ENCODE peak calls at places on chromosomes 13 and 19, in eight cellular contexts. G is A549, Q is HepG2, M is WTC11, H is K562, W is HCT116, X is endothelial cell of umbilical vein, D is GM12878. R is an unnamed sample.

GRCh38 chr19:16888629-16889371 is at the start of gene F2RL3:
- DNase-seq in M (no peak), X (peak; percentile 73), W (no peak), D (no peak), H (peak; percentile 81), G (no peak), Q (no peak), R (peak; percentile 71)

GRCh38 chr13:50098693-50099092 is 83.4 kb downstream of the KCNRG start:
- DNase-seq in G (no peak), H (no peak), D (no peak), Q (no peak), W (no peak), M (no peak), X (no peak), R (no peak)

GRCh38 chr19:15570420-15570819 is 44.6 kb upstream of the CYP4F8 start:
- DNase-seq in X (no peak), M (no peak), H (no peak), D (no peak), G (no peak), Q (no peak), W (no peak), R (no peak)

GRCh38 chr13:29849071-29849541 is 1.3 kb downstream of the UBL3 start:
- DNase-seq in D (no peak), Q (peak; percentile 13), X (peak; percentile 52), M (no peak), W (no peak), G (no peak), H (no peak), R (peak; percentile 38)

GRCh38 chr19:5803752-5804515 is 933 bp upstream of the NRTN start:
- DNase-seq in M (peak; percentile 99), G (peak; percentile 83), H (peak; percentile 97), W (peak; percentile 78), X (peak; percentile 89), D (peak; percentile 39), Q (peak; percentile 83), R (peak; percentile 99)

GRCh38 chr13:104984296-104984818 is 1551.1 kb downstream of the EFNB2 start:
- DNase-seq in X (peak; percentile 92), D (peak; percentile 92), G (no peak), M (no peak), H (no peak), Q (no peak), W (no peak), R (peak; percentile 8)

GRCh38 chr13:112576191-112576590 is 11.8 kb downstream of the TUBGCP3 start:
- DNase-seq in X (no peak), W (no peak), D (no peak), H (no peak), M (no peak), Q (no peak), G (no peak), R (no peak)

GRCh38 chr19:34316741-34317241 is 48.2 kb upstream of the GPI start:
- DNase-seq in M (no peak), X (peak; percentile 62), Q (no peak), W (peak; percentile 4), D (no peak), G (peak; percentile 43), H (peak; percentile 30), R (no peak)

GRCh38 chr19:51127755-51128154 is 3.0 kb downstream of the SIGLEC9 start:
- DNase-seq in Q (no peak), W (no peak), M (no peak), G (no peak), D (no peak), X (no peak), H (peak; percentile 31), R (no peak)

GRCh38 chr13:68428292-68428691 is 1198.2 kb upstream of the PCDH9 start:
- DNase-seq in W (no peak), G (no peak), X (no peak), Q (peak; percentile 6), D (no peak), H (no peak), M (no peak), R (no peak)

GRCh38 chr13:43640476-43640875 is 146.3 kb downstream of the ENOX1 start:
- DNase-seq in M (no peak), D (no peak), G (no peak), X (no peak), Q (no peak), W (no peak), H (no peak), R (no peak)

GRCh38 chr19:46607441-46607841 is 6.3 kb downstream of the CALM3 start:
- DNase-seq in M (peak; percentile 5), D (no peak), H (no peak), G (no peak), Q (no peak), W (no peak), X (no peak), R (peak; percentile 6)

GRCh38 chr19:46606681-46607440 is 5.7 kb downstream of the CALM3 start:
- DNase-seq in D (no peak), H (no peak), M (peak; percentile 3), G (no peak), Q (no peak), X (no peak), W (no peak), R (peak; percentile 4)

GRCh38 chr19:46608581-46609345 is 7.6 kb downstream of the CALM3 start:
- DNase-seq in Q (no peak), G (no peak), D (no peak), W (no peak), H (no peak), M (peak; percentile 4), X (no peak), R (peak; percentile 5)

GRCh38 chr19:46609511-46610412 is 8.6 kb downstream of the CALM3 start:
- DNase-seq in M (peak; percentile 9), H (no peak), W (no peak), Q (no peak), D (no peak), G (no peak), X (no peak), R (peak; percentile 8)

GRCh38 chr19:46608178-46608577 is 7.0 kb downstream of the CALM3 start:
- DNase-seq in H (no peak), D (no peak), Q (no peak), G (no peak), W (no peak), X (no peak), M (no peak), R (no peak)
- TF ChIP-seq MAX in H (no peak), D (no peak), Q (no peak), G (no peak), W (no peak), X (no peak), M (no peak), R (no peak)

GRCh38 chr19:52142001-52142595 is 2.4 kb upstream of the ZNF616 start:
- DNase-seq in G (no peak), Q (no peak), D (no peak), M (no peak), H (no peak), W (no peak), X (no peak), R (no peak)
- TF ChIP-seq MAX in G (no peak), Q (no peak), D (no peak), M (no peak), H (no peak), W (no peak), X (no peak), R (no peak)

DNA sequence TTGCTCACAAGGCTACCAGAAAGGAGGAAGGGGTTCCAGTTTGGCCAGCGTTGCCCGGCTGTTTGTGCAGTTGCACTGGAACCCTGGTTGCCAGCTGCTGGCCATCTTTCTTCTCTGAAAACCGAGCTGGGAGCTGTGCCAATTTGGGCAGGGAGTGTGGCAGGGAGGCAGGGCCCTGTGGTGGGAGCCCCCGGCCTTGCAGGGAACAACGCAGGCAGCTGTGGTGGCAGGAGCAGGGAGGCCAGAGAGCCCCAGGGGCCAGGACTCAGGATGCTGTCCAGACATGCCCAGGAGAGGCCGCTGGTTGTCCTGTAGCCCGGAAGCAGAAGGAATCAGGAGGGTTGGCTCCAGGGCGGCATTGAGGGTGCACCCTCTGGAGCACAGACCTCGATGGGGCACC is 4.8 kb downstream of the KMT5C start:
- DNase-seq in H (no peak), M (no peak), Q (no peak), D (no peak), X (no peak), W (no peak), G (no peak), R (peak; percentile 91)
- TF ChIP-seq MAX in H (no peak), M (no peak), Q (no peak), D (no peak), X (no peak), W (no peak), G (no peak), R (no peak)

GRCh38 chr13:21031594-21031993 is 29.8 kb downstream of the LATS2 start:
- DNase-seq in Q (no peak), H (no peak), M (no peak), G (no peak), D (no peak), X (no peak), W (no peak), R (no peak)
- TF ChIP-seq MAX in Q (no peak), H (no peak), M (no peak), G (no peak), D (no peak), X (no peak), W (no peak), R (no peak)

GRCh38 chr19:42450314-42450934 is 7.7 kb upstream of the CXCL17 start:
- DNase-seq in X (peak; percentile 75), W (peak; percentile 85), D (peak; percentile 84), G (peak; percentile 97), H (peak; percentile 90), M (peak; percentile 68), Q (peak; percentile 98), R (peak; percentile 75)
- TF ChIP-seq MAX in X (no peak), W (no peak), D (no peak), G (peak; percentile 13), H (no peak), M (no peak), Q (peak; percentile 56), R (no peak)

DNA sequence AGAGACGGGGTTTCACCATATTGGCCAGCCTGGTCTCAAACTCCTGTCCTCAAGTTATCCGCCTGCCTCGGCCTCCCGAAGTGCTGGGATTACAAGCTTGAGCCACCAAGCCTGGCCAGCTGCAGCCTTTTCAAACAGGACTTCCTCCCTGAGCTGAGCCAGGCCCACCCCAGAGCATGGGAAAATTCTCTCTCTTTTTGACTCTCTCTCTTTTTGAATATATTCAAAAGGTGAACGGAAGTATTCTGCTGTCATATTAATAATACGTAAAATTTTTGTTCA is 539 bp upstream of the ZNF506 start:
- DNase-seq in D (no peak), G (no peak), X (no peak), M (no peak), Q (no peak), H (no peak), W (no peak), R (peak; percentile 17)
- TF ChIP-seq MAX in D (no peak), G (no peak), X (no peak), M (no peak), Q (no peak), H (no peak), W (no peak), R (no peak)

GRCh38 chr19:39385629-39386411 is 5.1 kb downstream of the PAF1 start:
- DNase-seq in W (no peak), M (no peak), H (peak; percentile 9), D (no peak), Q (no peak), X (no peak), G (no peak), R (no peak)
- TF ChIP-seq MAX in W (no peak), M (no peak), H (no peak), D (no peak), Q (no peak), X (no peak), G (no peak), R (no peak)